ENCODE peak calls at places on chromosomes 5 and 9, in ten cellular contexts. T is A549, O is GM12865, B is BE2C, I is sigmoid colon, L is astrocyte of the spinal cord, F is AG09309, E is K562, K is right atrium auricular region, N is ascending aorta. D is an unnamed sample.

GRCh38 chr5:173764321-173765029 is 123.7 kb upstream of the CPEB4 start:
- DNase-seq in N (peak), E (peak), L (peak), K (peak), I (peak), T (peak), F (peak), B (peak), O (peak), D (peak)

GRCh38 chr9:125370786-125371185 is 109.2 kb downstream of the GAPVD1 start:
- DNase-seq in N (no peak), O (no peak), I (no peak), T (no peak), B (no peak), L (no peak), F (no peak), E (no peak), K (no peak), D (no peak)

GRCh38 chr5:120405291-120405864 is 58.7 kb upstream of the PRR16 start:
- DNase-seq in I (no peak), E (no peak), T (no peak), F (peak), L (peak), N (no peak), K (no peak), B (no peak), O (no peak), D (peak)

GRCh38 chr5:68245325-68245724 is 29.8 kb downstream of the PIK3R1 start:
- DNase-seq in E (no peak), L (peak), F (no peak), B (no peak), N (no peak), K (no peak), O (no peak), T (no peak), I (no peak), D (peak)

GRCh38 chr5:114473541-114473940 is 111.7 kb downstream of the KCNN2 start:
- DNase-seq in L (no peak), F (no peak), I (peak), O (no peak), K (no peak), T (no peak), B (no peak), E (no peak), N (no peak), D (no peak)

GRCh38 chr9:93891549-93892310 is 63.4 kb downstream of the BARX1 start:
- DNase-seq in B (no peak), L (no peak), T (no peak), K (peak), E (no peak), I (peak), F (no peak), N (peak), O (no peak), D (no peak)

GRCh38 chr5:101943784-101944183 is 352.3 kb downstream of the SLCO4C1 start:
- DNase-seq in O (peak), E (no peak), N (no peak), L (peak), K (no peak), F (no peak), I (no peak), T (no peak), B (no peak), D (no peak)

GRCh38 chr5:131640043-131640856 is 5.2 kb upstream of the RAPGEF6 start:
- DNase-seq in B (no peak), N (no peak), K (no peak), L (no peak), I (no peak), F (no peak), E (peak), O (peak), T (no peak), D (peak)

GRCh38 chr5:22500521-22500920 is 352.6 kb downstream of the CDH12 start:
- DNase-seq in I (no peak), L (no peak), O (no peak), B (no peak), T (no peak), K (no peak), N (no peak), E (no peak), F (no peak), D (no peak)

GRCh38 chr5:175729829-175730277 is 72.0 kb downstream of the HRH2 start:
- DNase-seq in I (peak), O (peak), B (peak), T (peak), L (peak), E (peak), F (peak), N (peak), K (peak), D (peak)

GRCh38 chr9:132896906-132897305 is 18.2 kb downstream of the SPACA9 start:
- DNase-seq in O (no peak), T (no peak), K (no peak), L (no peak), F (no peak), E (no peak), I (no peak), N (no peak), B (no peak), D (no peak)

GRCh38 chr9:35705836-35706430 is 16.2 kb upstream of the TPM2 start:
- DNase-seq in N (no peak), I (no peak), K (no peak), F (no peak), L (no peak), T (no peak), O (no peak), B (no peak), E (no peak), D (no peak)

GRCh38 chr5:74367241-74367733 is 273.2 kb downstream of the ENC1 start:
- DNase-seq in B (no peak), O (no peak), N (no peak), F (no peak), L (no peak), E (no peak), I (no peak), K (no peak), T (no peak), D (no peak)

GRCh38 chr9:110156902-110157301 is 51.1 kb downstream of the C9orf152 start:
- DNase-seq in L (peak), N (no peak), E (no peak), K (no peak), F (peak), O (peak), I (no peak), T (no peak), B (no peak), D (peak)

DNA sequence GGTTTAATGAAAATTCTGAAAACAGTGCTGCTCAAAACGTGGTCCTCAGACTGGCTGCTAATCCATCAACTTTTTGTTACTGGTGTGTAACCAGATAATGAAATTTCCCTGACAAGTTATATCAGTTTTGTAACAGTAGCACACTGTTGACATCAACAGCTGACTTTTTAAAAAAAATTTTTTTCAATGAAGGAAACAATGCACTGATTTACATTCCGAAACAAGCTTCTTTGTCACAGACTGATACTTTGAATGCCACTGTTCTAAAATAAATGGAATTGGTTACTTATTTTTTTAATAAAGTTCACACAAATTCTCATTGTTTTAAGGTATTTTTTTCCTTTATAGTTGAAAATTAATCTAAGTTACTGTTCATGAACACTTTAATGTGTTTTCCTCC is 169.1 kb downstream of the NIPBL start:
- DNase-seq in B (no peak), F (no peak), L (no peak), K (no peak), I (no peak), T (no peak), O (no peak), E (no peak), N (no peak), D (no peak)
- TF ChIP-seq CTCF in B (no peak), F (no peak), L (no peak), K (no peak), I (no peak), T (no peak), O (no peak), E (no peak), N (no peak), D (no peak)

GRCh38 chr5:38104497-38105230 is 153.7 kb upstream of the EGFLAM start:
- DNase-seq in F (no peak), O (no peak), E (no peak), N (no peak), L (no peak), B (no peak), I (no peak), T (no peak), K (no peak), D (no peak)
- H3K4me3 ChIP-seq in F (no peak), O (no peak), E (no peak), N (no peak), L (no peak), B (no peak), I (no peak), T (no peak), K (no peak), D (no peak)

DNA sequence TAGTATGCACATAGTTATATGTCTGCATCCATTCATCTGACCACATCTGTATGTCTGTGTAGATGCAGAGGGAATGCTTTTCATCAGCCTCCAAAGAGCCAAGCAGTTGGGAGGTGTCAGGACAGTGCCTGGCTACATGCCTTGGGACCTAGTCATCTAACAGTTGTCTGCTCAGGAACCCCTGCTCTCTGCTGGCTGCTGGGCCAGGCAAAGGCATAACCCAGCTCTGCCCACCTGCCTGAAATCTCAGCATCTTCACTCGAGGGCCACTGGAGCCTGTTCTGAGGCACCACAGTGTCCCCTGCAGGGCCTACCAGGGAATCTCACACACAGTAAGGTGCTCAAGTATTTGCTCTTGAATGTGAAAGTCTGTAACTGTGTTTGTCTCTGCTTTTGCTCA is 3.7 kb downstream of the C9orf50 start:
- DNase-seq in I (no peak), O (peak), E (no peak), T (peak), K (no peak), L (peak), F (no peak), B (peak), N (no peak), D (peak)
- TF ChIP-seq CTCF in I (no peak), O (peak), E (peak), T (peak), K (peak), L (peak), F (peak), B (peak), N (peak), D (peak)

DNA sequence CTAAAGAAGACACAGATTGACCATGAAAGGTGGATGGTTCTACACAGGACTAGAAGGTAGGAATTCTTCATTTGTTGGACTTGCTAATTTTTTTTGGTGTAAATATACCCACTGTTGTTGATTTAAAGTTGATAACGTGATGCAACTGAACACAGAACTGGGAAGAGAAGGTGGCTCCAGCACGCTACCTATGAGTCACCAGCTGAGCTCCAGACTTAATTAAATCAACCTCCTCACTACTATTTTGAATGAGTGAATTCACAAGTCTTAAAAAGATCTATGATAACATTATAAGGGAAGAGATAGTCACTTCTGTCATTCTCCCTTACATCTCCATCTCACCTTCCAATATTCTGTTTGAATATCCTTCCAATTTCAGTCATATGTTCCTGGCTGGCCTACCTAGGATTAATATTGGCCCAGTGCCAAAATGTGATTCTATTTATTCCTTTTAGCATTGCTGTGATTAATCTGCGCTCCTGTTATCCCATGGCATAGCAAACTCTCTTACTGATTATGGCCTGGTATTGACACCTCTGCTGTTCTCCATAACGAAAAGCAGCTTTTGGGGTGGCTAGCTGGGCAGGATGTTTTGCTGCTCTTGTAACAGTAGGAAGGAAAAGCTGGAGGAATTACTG is 135.9 kb upstream of the CCDC152 start:
- DNase-seq in E (no peak), K (no peak), F (no peak), L (no peak), B (no peak), T (no peak), O (no peak), I (no peak), N (no peak), D (no peak)
- H3K4me3 ChIP-seq in E (no peak), K (no peak), F (no peak), L (no peak), B (no peak), T (no peak), O (no peak), I (no peak), N (no peak), D (no peak)

GRCh38 chr5:60978968-60979367 is 34.0 kb downstream of the NDUFAF2 start:
- DNase-seq in B (no peak), E (peak), T (no peak), F (no peak), I (no peak), N (no peak), O (no peak), K (no peak), L (no peak), D (no peak)
- TF ChIP-seq CTCF in B (no peak), E (no peak), T (no peak), F (no peak), I (no peak), N (no peak), O (no peak), K (no peak), L (no peak), D (no peak)

GRCh38 chr9:124016152-124017063 is 4.8 kb downstream of the LHX2 start:
- DNase-seq in K (no peak), B (no peak), T (no peak), I (no peak), L (no peak), O (no peak), E (no peak), N (no peak), F (no peak), D (no peak)
- H3K4me3 ChIP-seq in K (no peak), B (no peak), T (no peak), I (no peak), L (no peak), O (no peak), E (no peak), N (no peak), F (peak), D (no peak)